ENCODE peak calls at places on chromosome 17, in four cellular contexts. D is tibial artery, H is Peyer's patch, W is heart right ventricle. O is an unnamed sample. For H3K4me1, the result is how much of the 10 kb centered on the place peaks cover.

GRCh38 chr17:8152112-8152775 is at the start of gene PER1:
- DNase-seq in D (peak), H (peak), W (peak), O (peak)

GRCh38 chr17:36879599-36880255 is 57.5 kb upstream of the LHX1 start:
- DNase-seq in D (no peak), H (no peak), W (no peak), O (no peak)

GRCh38 chr17:49830605-49831004 is 17.3 kb downstream of the TAC4 start:
- DNase-seq in D (no peak), H (no peak), W (no peak), O (no peak)

GRCh38 chr17:17612085-17613022 is 20.8 kb upstream of the PEMT start:
- DNase-seq in D (no peak), H (no peak), W (no peak), O (no peak)

GRCh38 chr17:40497704-40498103 is 3.7 kb downstream of the TNS4 start:
- DNase-seq in D (no peak), H (no peak), W (no peak), O (no peak)

GRCh38 chr17:30796016-30796415 is 28.5 kb downstream of the CRLF3 start:
- DNase-seq in D (no peak), H (no peak), W (no peak), O (no peak)

GRCh38 chr17:64073771-64074703 is 53.6 kb upstream of the ICAM2 start:
- DNase-seq in D (no peak), H (no peak), W (no peak), O (no peak)

GRCh38 chr17:40419559-40420331 is 2.0 kb upstream of the TOP2A start:
- DNase-seq in D (no peak), H (no peak), W (no peak), O (no peak)

GRCh38 chr17:47621293-47622178 is 28.2 kb upstream of the KPNB1 start:
- DNase-seq in D (no peak), H (no peak), W (peak), O (no peak)

GRCh38 chr17:34300652-34301390 is 15.3 kb downstream of the CCL11 start:
- DNase-seq in D (no peak), H (no peak), W (no peak), O (no peak)

GRCh38 chr17:31550389-31551056 is 159.0 kb downstream of the RAB11FIP4 start:
- DNase-seq in D (no peak), H (no peak), W (no peak), O (no peak)

GRCh38 chr17:36703860-36704266 is 102.5 kb downstream of the MRM1 start:
- DNase-seq in D (no peak), H (no peak), W (peak), O (peak)

GRCh38 chr17:37659887-37660286 is 16.6 kb upstream of the DDX52 start:
- DNase-seq in D (no peak), H (no peak), W (no peak), O (no peak)

GRCh38 chr17:57898487-57899311 is 48.9 kb upstream of the MRPS23 start:
- DNase-seq in D (peak), H (no peak), W (peak), O (peak)

GRCh38 chr17:9364837-9365430 is 210.7 kb downstream of the STX8 start:
- DNase-seq in D (no peak), H (no peak), W (no peak), O (no peak)

GRCh38 chr17:72732893-72733618 is 359.4 kb downstream of the SLC39A11 start:
- DNase-seq in D (no peak), H (no peak), W (no peak), O (no peak)

GRCh38 chr17:7881655-7882054 is 6.9 kb upstream of the CHD3 start:
- DNase-seq in D (no peak), H (no peak), W (no peak), O (no peak)

GRCh38 chr17:69523252-69523861 is 108.9 kb downstream of the MAP2K6 start:
- DNase-seq in D (peak), H (no peak), W (peak), O (no peak)

GRCh38 chr17:40484285-40484972 is 17.0 kb downstream of the TNS4 start:
- DNase-seq in D (no peak), H (no peak), W (no peak), O (no peak)

GRCh38 chr17:11991461-11991860 is 5.8 kb downstream of the ZNF18 start:
- DNase-seq in D (no peak), H (no peak), W (no peak), O (no peak)

GRCh38 chr17:11997972-11998233 is 628 bp upstream of the ZNF18 start:
- DNase-seq in D (no peak), H (no peak), W (no peak), O (no peak)

GRCh38 chr17:11999715-12000114 is 2.4 kb upstream of the ZNF18 start:
- DNase-seq in D (no peak), H (no peak), W (no peak), O (no peak)

GRCh38 chr17:11996722-11997146 is 541 bp downstream of the ZNF18 start:
- DNase-seq in D (no peak), H (peak), W (peak), O (peak)

GRCh38 chr17:11997147-11997971 is at the start of gene ZNF18:
- DNase-seq in D (peak), H (peak), W (peak), O (peak)
- TF ChIP-seq CTCF in D (no peak), H (no peak), W (no peak), O (no peak)

DNA sequence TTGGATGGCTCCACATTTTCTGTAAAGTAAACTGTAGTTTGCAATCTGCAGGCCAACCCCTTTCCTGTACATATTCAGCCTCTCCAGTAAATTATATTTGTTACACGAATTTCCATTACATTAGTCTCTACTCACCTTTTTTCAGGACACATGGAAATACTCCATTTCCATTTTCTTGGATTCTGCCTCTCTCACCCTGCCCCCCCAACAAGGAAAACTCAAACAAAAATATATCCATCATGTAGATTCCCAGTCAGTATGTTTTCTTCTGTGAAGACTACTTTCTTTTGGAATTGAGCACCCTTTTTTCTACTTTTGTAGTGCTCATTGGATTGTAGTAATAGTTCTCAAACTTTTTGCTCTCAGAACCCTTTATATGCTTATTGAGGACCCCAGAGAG is 2.9 kb downstream of the PPM1D start:
- DNase-seq in D (no peak), H (no peak), W (no peak), O (no peak)
- H3K4me3 ChIP-seq in D (peak), H (no peak), W (peak), O (peak)

GRCh38 chr17:29677139-29677834 is 54.6 kb upstream of the CORO6 start:
- DNase-seq in D (peak), H (no peak), W (peak), O (no peak)
- H3K4me1 ChIP-seq in D (under half), H (under half), W (under half), O (under half)

DNA sequence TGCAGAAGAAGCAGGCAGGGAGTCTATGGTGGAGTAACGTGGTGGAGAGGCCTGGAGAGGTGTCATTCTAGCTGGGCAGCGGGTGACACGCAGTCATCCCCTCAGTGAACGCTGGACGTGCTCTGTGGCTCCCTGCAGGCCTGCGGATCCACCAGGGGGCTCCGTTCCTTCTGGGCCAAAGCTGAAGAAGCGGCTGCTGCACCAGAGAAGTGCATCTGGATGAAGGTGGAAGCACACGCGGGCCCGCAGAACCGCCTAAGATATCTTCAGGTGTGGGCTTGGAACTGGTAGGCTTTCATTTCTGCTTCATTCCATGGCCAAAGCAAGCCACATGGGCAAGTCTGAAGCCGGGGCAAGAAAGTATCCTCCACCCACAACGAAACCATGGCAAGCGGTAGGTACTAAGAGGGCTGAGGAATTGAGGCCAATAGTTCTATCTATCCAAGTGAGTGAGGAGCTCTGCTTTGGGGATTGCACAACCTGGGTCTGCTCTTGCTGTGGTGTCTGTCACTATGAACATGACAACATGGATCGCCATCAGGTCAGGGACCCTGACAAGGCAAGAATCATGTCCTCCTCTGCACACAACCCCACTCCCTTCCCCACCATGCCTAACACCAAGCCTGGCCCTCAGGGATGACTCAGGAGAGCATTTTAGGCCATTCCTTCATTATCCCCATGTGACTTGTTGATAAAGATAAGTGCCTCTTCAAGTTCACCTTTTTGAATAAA is 78.9 kb upstream of the FBXO47 start:
- DNase-seq in D (no peak), H (no peak), W (no peak), O (no peak)
- TF ChIP-seq CTCF in D (no peak), H (no peak), W (no peak), O (no peak)

GRCh38 chr17:76445697-76446448 is 7.1 kb downstream of the UBE2O start:
- DNase-seq in D (no peak), H (no peak), W (no peak), O (no peak)
- H3K4me3 ChIP-seq in D (no peak), H (no peak), W (no peak), O (no peak)

GRCh38 chr17:59097876-59098275 is 8.8 kb downstream of the TRIM37 start:
- DNase-seq in D (no peak), H (no peak), W (no peak), O (no peak)
- H3K4me1 ChIP-seq in D (under half), H (under half), W (under half), O (under half)

DNA sequence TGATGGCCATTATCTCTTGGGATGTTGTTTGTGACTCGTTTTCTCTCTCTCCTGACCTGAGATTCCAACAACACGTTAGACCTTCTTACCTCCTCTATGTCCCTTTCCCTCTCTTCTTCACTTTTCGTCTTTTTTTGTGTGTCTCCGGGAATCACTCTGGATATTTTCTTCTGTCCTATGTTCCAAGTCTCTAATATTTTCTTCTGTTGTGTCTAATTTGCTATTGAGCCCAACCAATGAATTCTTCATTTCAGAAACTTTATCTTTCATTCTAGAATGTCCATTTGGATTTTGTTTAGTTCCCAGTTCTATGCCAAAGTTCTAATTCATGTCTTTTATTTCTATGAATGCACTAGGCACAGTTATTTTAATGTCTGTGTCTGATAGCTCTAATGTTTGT is 27.1 kb upstream of the PITPNM3 start:
- DNase-seq in D (no peak), H (no peak), W (no peak), O (no peak)
- TF ChIP-seq CTCF in D (no peak), H (no peak), W (no peak), O (no peak)

DNA sequence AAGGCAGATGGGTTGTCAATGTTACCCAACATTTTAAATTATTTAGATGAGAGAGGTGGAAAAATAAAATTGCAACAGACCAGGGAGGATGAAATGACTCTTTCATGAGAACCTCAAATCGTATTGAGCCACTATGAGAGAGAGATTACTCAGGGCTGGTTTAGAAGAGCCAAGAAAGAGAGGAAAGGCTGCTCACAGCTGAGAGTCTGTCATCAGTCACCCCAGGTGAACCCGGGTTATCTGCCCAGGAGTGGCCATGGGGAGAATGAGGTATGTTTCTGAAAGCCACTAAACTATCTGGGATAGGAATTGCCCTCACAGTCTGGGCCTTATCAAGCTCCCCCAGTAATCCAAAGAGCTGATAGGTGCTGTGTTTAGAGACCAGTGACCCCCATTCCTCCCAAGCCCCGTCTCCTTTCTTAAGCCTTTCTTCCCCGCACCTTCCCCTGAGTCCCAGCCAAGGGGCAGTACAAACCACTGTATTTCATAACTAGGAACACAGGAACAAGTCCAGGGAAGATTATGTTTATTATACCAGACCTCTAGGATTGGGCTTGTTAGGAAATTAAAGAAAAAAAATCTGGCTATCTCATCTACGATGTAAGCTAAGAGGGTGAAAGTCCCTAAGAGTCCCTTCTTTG is 158.9 kb upstream of the NOL11 start:
- DNase-seq in D (no peak), H (no peak), W (no peak), O (no peak)
- H3K4me3 ChIP-seq in D (no peak), H (no peak), W (no peak), O (no peak)